ENCODE peak calls at places on chromosomes 1 and 21, in seven cellular contexts. C is H1, T is MM.1S, D is K562, X is OCI-LY7, W is HCT116, A is IMR-90. P is an unnamed sample.

GRCh38 chr1:5575396-5576110 is 416.7 kb downstream of the NPHP4 start:
- DNase-seq in C (peak; percentile 14), T (no peak), D (no peak), X (no peak), W (no peak), A (no peak), P (no peak)

GRCh38 chr1:3249846-3250501 is 181.0 kb downstream of the PRDM16 start:
- DNase-seq in C (no peak), T (no peak), D (no peak), X (no peak), W (no peak), A (no peak), P (no peak)

GRCh38 chr1:47184771-47185677 is 4.8 kb downstream of the PDZK1IP1 start:
- DNase-seq in C (no peak), T (no peak), D (no peak), X (no peak), W (no peak), A (no peak), P (no peak)

GRCh38 chr1:15252547-15252835 is 5.5 kb downstream of the FHAD1 start:
- DNase-seq in C (no peak), T (no peak), D (no peak), X (no peak), W (no peak), A (no peak), P (no peak)

GRCh38 chr1:204222006-204222872 is 8.5 kb upstream of the GOLT1A start:
- DNase-seq in C (no peak), T (no peak), D (no peak), X (no peak), W (no peak), A (no peak), P (no peak)

GRCh38 chr1:223739366-223740057 is 27.2 kb downstream of the CAPN2 start:
- DNase-seq in C (no peak), T (no peak), D (no peak), X (no peak), W (no peak), A (no peak), P (no peak)

GRCh38 chr1:174982971-174983689 is 16.6 kb upstream of the CACYBP start:
- DNase-seq in C (no peak), T (peak; percentile 81), D (peak; percentile 50), X (peak; percentile 76), W (peak; percentile 36), A (peak; percentile 49), P (peak; percentile 59)

GRCh38 chr1:172935062-172935592 is 115.6 kb downstream of the TNFSF18 start:
- DNase-seq in C (no peak), T (no peak), D (no peak), X (no peak), W (no peak), A (peak; percentile 56), P (no peak)

GRCh38 chr1:51331206-51332100 is 1.1 kb upstream of the TTC39A start:
- DNase-seq in C (no peak), T (no peak), D (peak; percentile 93), X (no peak), W (peak; percentile 55), A (peak; percentile 62), P (peak; percentile 58)

GRCh38 chr1:110443393-110443918 is 7.5 kb upstream of the PROK1 start:
- DNase-seq in C (no peak), T (no peak), D (no peak), X (no peak), W (no peak), A (no peak), P (no peak)

GRCh38 chr1:113747376-113747775 is 11.9 kb downstream of the PHTF1 start:
- DNase-seq in C (no peak), T (no peak), D (no peak), X (no peak), W (no peak), A (peak; percentile 36), P (no peak)

GRCh38 chr1:167263784-167264464 is 43.2 kb downstream of the POU2F1 start:
- DNase-seq in C (no peak), T (no peak), D (no peak), X (peak; percentile 27), W (no peak), A (no peak), P (peak; percentile 34)

GRCh38 chr21:17796037-17796403 is 23.1 kb downstream of the C21orf91 start:
- DNase-seq in C (no peak), T (no peak), D (no peak), X (no peak), W (no peak), A (no peak), P (no peak)

GRCh38 chr1:84847253-84848247 is 45.5 kb downstream of the LPAR3 start:
- DNase-seq in C (no peak), T (no peak), D (no peak), X (no peak), W (peak; percentile 62), A (peak; percentile 96), P (peak; percentile 98)

GRCh38 chr1:163163861-163164582 is 38.7 kb downstream of the RGS5 start:
- DNase-seq in C (no peak), T (no peak), D (no peak), X (no peak), W (no peak), A (peak; percentile 80), P (peak; percentile 83)

GRCh38 chr1:207221934-207222351 is 99.5 kb upstream of the CD55 start:
- DNase-seq in C (no peak), T (no peak), D (no peak), X (no peak), W (no peak), A (peak; percentile 8), P (peak; percentile 97)

GRCh38 chr1:210681158-210681557 is 352.5 kb downstream of the HHAT start:
- DNase-seq in C (no peak), T (no peak), D (no peak), X (no peak), W (no peak), A (peak; percentile 34), P (no peak)

GRCh38 chr1:170661646-170662411 is 2.1 kb upstream of the PRRX1 start:
- DNase-seq in C (peak; percentile 63), T (no peak), D (no peak), X (no peak), W (no peak), A (peak; percentile 53), P (no peak)

GRCh38 chr1:77143529-77144121 is 75.6 kb downstream of the PIGK start:
- DNase-seq in C (no peak), T (no peak), D (no peak), X (peak; percentile 25), W (no peak), A (peak; percentile 1), P (peak; percentile 54)

GRCh38 chr1:18234790-18235242 is 127.2 kb downstream of the IGSF21 start:
- DNase-seq in C (peak; percentile 86), T (peak; percentile 33), D (peak; percentile 91), X (peak; percentile 68), W (peak; percentile 73), A (peak; percentile 3), P (peak; percentile 64)

GRCh38 chr1:41449326-41449921 is 35.1 kb downstream of the EDN2 start:
- DNase-seq in C (no peak), T (no peak), D (no peak), X (no peak), W (no peak), A (no peak), P (no peak)

GRCh38 chr1:162681127-162681435 is 48.8 kb downstream of the DDR2 start:
- DNase-seq in C (no peak), T (no peak), D (no peak), X (no peak), W (no peak), A (no peak), P (no peak)

GRCh38 chr1:214548988-214549387 is 2.4 kb downstream of the PTPN14 start:
- DNase-seq in C (no peak), T (no peak), D (no peak), X (no peak), W (no peak), A (peak; percentile 63), P (peak; percentile 79)

GRCh38 chr1:19814244-19814661 is 830 bp downstream of the RNF186 start:
- DNase-seq in C (no peak), T (no peak), D (no peak), X (no peak), W (no peak), A (no peak), P (no peak)

GRCh38 chr1:229596961-229597699 is 28.8 kb downstream of the TAF5L start:
- DNase-seq in C (no peak), T (no peak), D (no peak), X (no peak), W (no peak), A (peak; percentile 84), P (no peak)

GRCh38 chr1:162632234-162632666 is at the start of gene DDR2:
- DNase-seq in C (no peak), T (no peak), D (no peak), X (no peak), W (no peak), A (peak; percentile 96), P (no peak)

GRCh38 chr1:87600070-87600469 is 271.4 kb downstream of the LMO4 start:
- DNase-seq in C (no peak), T (no peak), D (no peak), X (no peak), W (no peak), A (no peak), P (no peak)

GRCh38 chr1:92851729-92852128 is 19.9 kb downstream of the RPL5 start:
- DNase-seq in C (no peak), T (no peak), D (no peak), X (no peak), W (no peak), A (no peak), P (no peak)

GRCh38 chr1:6464514-6464836 is 1.5 kb downstream of the TNFRSF25 start:
- DNase-seq in C (no peak), T (no peak), D (no peak), X (no peak), W (no peak), A (no peak), P (peak; percentile 69)

GRCh38 chr1:39609618-39610331 is 29.7 kb downstream of the HEYL start:
- DNase-seq in C (peak; percentile 97), T (peak; percentile 46), D (peak; percentile 71), X (peak; percentile 58), W (peak; percentile 50), A (no peak), P (peak; percentile 34)

GRCh38 chr1:179599623-179600249 is 8.1 kb downstream of the TDRD5 start:
- DNase-seq in C (no peak), T (peak; percentile 74), D (peak; percentile 26), X (peak; percentile 85), W (peak; percentile 44), A (peak; percentile 30), P (peak; percentile 71)
- TF ChIP-seq CTCF in C (peak; percentile 51), T (peak; percentile 67), D (peak; percentile 53), X (peak; percentile 95), W (peak; percentile 56), A (peak; percentile 40), P (peak; percentile 65)

GRCh38 chr1:117759535-117759934 is 153.7 kb downstream of the TENT5C start:
- DNase-seq in C (no peak), T (peak; percentile 59), D (peak; percentile 7), X (no peak), W (no peak), A (no peak), P (no peak)
- H2AFZ ChIP-seq in C (no peak overlapping the region), T (no peak overlapping the region), D (no peak overlapping the region), X (no peak overlapping the region), W (peak overlapping the region; percentile 94), A (no peak overlapping the region), P (no peak overlapping the region)

GRCh38 chr1:150429805-150430204 is 57.4 kb upstream of the TARS2 start:
- DNase-seq in C (no peak), T (peak; percentile 43), D (peak; percentile 40), X (peak; percentile 30), W (no peak), A (peak; percentile 7), P (peak; percentile 49)
- TF ChIP-seq CTCF in C (peak; percentile 26), T (peak; percentile 33), D (no peak), X (peak; percentile 68), W (no peak), A (no peak), P (peak; percentile 65)

GRCh38 chr1:155127672-155128468 is at the start of gene EFNA1:
- DNase-seq in C (peak; percentile 69), T (peak; percentile 41), D (peak; percentile 78), X (no peak), W (no peak), A (no peak), P (peak; percentile 74)
- H2AFZ ChIP-seq in C (peak within 1 kb of the TSS; percentile 77), T (peak within 1 kb of the TSS; percentile 52), D (peak within 1 kb of the TSS; percentile 91), X (no peak within 1 kb of the TSS), W (no peak within 1 kb of the TSS), A (peak within 1 kb of the TSS; percentile 88), P (peak within 1 kb of the TSS; percentile 65)

P was measured in PC-3.